ENCODE peak calls at places on chromosome 14, in nine cellular contexts. Z is GM10248, I is EH, A is GM03348, H is substantia nigra, X is iPS DF 19.7, Y is dorsolateral prefrontal cortex, P is T-helper 1 cell, N is cardiac fibroblast. L is an unnamed sample.
A peak's percentile ranks its signal among the peaks of the same experiment; 100 is the strongest.

GRCh38 chr14:24952851-24953666 is 96.9 kb downstream of the STXBP6 start:
- DNase-seq in Y (no peak), P (no peak), Z (no peak), H (peak; percentile 10), I (no peak), X (peak; percentile 64), A (no peak), N (no peak), L (no peak)

GRCh38 chr14:96285667-96286066 is 29.7 kb downstream of the BDKRB1 start:
- DNase-seq in A (no peak), X (no peak), I (peak; percentile 24), N (peak; percentile 76), Z (no peak), H (no peak), P (no peak), Y (no peak), L (no peak)

GRCh38 chr14:103194256-103195045 is 71.2 kb downstream of the TNFAIP2 start:
- DNase-seq in H (no peak), I (peak; percentile 79), X (no peak), N (peak; percentile 79), P (no peak), Y (no peak), Z (no peak), A (peak; percentile 68), L (no peak)

GRCh38 chr14:104731249-104731924 is 7.4 kb downstream of the ADSS1 start:
- DNase-seq in H (no peak), A (no peak), Y (no peak), I (no peak), N (no peak), X (peak; percentile 33), Z (no peak), P (no peak), L (no peak)

GRCh38 chr14:89773644-89774316 is 180.8 kb downstream of the EFCAB11 start:
- DNase-seq in N (peak; percentile 25), I (peak; percentile 64), A (no peak), Z (peak; percentile 56), Y (no peak), P (peak; percentile 78), X (peak; percentile 50), H (no peak), L (peak; percentile 33)

GRCh38 chr14:102500190-102500661 is 9.3 kb downstream of the ANKRD9 start:
- DNase-seq in Y (no peak), P (peak; percentile 41), N (peak; percentile 95), I (peak; percentile 82), H (no peak), Z (no peak), A (peak; percentile 83), X (no peak), L (peak; percentile 30)

GRCh38 chr14:66496911-66497310 is 10.7 kb downstream of the CCDC196 start:
- DNase-seq in A (no peak), N (no peak), H (no peak), I (no peak), P (no peak), Y (no peak), X (no peak), Z (no peak), L (peak; percentile 4)

GRCh38 chr14:52049271-52049670 is 19.6 kb downstream of the NID2 start:
- DNase-seq in P (no peak), X (no peak), Z (no peak), Y (no peak), I (no peak), H (no peak), N (no peak), A (no peak), L (no peak)

GRCh38 chr14:61483477-61483876 is 162.1 kb downstream of the PRKCH start:
- DNase-seq in Z (no peak), H (no peak), Y (no peak), X (no peak), P (no peak), I (no peak), N (no peak), A (no peak), L (no peak)

GRCh38 chr14:100069161-100069800 is 4.1 kb downstream of the EVL start:
- DNase-seq in X (no peak), I (no peak), H (no peak), A (no peak), P (peak; percentile 17), Z (no peak), N (no peak), Y (no peak), L (no peak)

GRCh38 chr14:23548351-23549318 is 2.9 kb downstream of the ZFHX2 start:
- DNase-seq in H (no peak), A (no peak), N (peak; percentile 38), Y (no peak), Z (no peak), X (no peak), P (no peak), I (peak; percentile 87), L (no peak)

GRCh38 chr14:60720391-60720790 is 3.8 kb downstream of the SIX4 start:
- DNase-seq in N (no peak), Z (no peak), A (no peak), I (peak; percentile 26), X (no peak), H (no peak), P (no peak), Y (no peak), L (no peak)

GRCh38 chr14:89702151-89702936 is 252.2 kb downstream of the EFCAB11 start:
- DNase-seq in N (peak; percentile 47), Z (no peak), H (no peak), X (no peak), Y (no peak), P (no peak), A (peak; percentile 62), I (peak; percentile 62), L (no peak)

GRCh38 chr14:100653409-100653808 is 66.2 kb upstream of the BEGAIN start:
- DNase-seq in N (no peak), A (no peak), I (no peak), Y (no peak), P (peak; percentile 20), H (no peak), Z (peak; percentile 49), X (no peak), L (no peak)

GRCh38 chr14:39264558-39264957 is 30.8 kb downstream of the MIA2 start:
- DNase-seq in Y (no peak), A (no peak), H (no peak), P (no peak), N (peak; percentile 31), Z (no peak), I (no peak), X (no peak), L (no peak)

GRCh38 chr14:23435540-23436326 is at the start of gene MYH7:
- DNase-seq in P (no peak), Z (no peak), N (no peak), A (no peak), Y (no peak), H (no peak), X (no peak), I (no peak), L (no peak)

GRCh38 chr14:38143651-38144505 is 63.8 kb upstream of the SSTR1 start:
- DNase-seq in P (no peak), H (no peak), Z (no peak), X (no peak), A (peak; percentile 26), I (peak; percentile 91), Y (no peak), N (peak; percentile 66), L (no peak)

GRCh38 chr14:65414961-65415589 is 2.5 kb downstream of the FUT8 start:
- DNase-seq in P (peak; percentile 38), I (peak; percentile 56), Z (peak; percentile 24), X (no peak), A (peak; percentile 45), N (peak; percentile 65), H (no peak), Y (no peak), L (peak; percentile 23)

GRCh38 chr14:85319998-85320397 is 209.9 kb upstream of the FLRT2 start:
- DNase-seq in N (peak; percentile 23), Y (no peak), X (no peak), H (no peak), Z (no peak), A (no peak), P (no peak), I (peak; percentile 48), L (no peak)

GRCh38 chr14:61950340-61950739 is 188.1 kb downstream of the SNAPC1 start:
- DNase-seq in X (no peak), Y (no peak), N (no peak), I (peak; percentile 38), P (no peak), Z (no peak), A (no peak), H (no peak), L (no peak)

GRCh38 chr14:35399083-35399807 is 5.3 kb downstream of the NFKBIA start:
- DNase-seq in N (no peak), I (no peak), Z (no peak), X (no peak), Y (no peak), A (no peak), H (no peak), P (no peak), L (no peak)

L was measured in B cell.